ENCODE peak calls at places on chromosome 1, in four cellular contexts. A is H1, I is K562, B is HepG2. R is an unnamed sample.

GRCh38 chr1:226482196-226482595 is 66.4 kb upstream of the STUM start:
- DNase-seq in A (no peak), I (no peak), B (no peak), R (no peak)

GRCh38 chr1:210292276-210292851 is 36.3 kb upstream of the HHAT start:
- DNase-seq in A (no peak), I (peak), B (no peak), R (peak)

GRCh38 chr1:202568466-202569196 is 141.6 kb downstream of the SYT2 start:
- DNase-seq in A (no peak), I (no peak), B (no peak), R (no peak)

GRCh38 chr1:208179303-208179702 is 64.9 kb downstream of the PLXNA2 start:
- DNase-seq in A (no peak), I (peak), B (no peak), R (no peak)

GRCh38 chr1:187943606-187944403 is 1115.1 kb downstream of the PLA2G4A start:
- DNase-seq in A (no peak), I (no peak), B (no peak), R (no peak)

GRCh38 chr1:109275706-109276345 is 7.1 kb downstream of the PSRC1 start:
- DNase-seq in A (no peak), I (peak), B (peak), R (no peak)

GRCh38 chr1:245871881-245872280 is 635.2 kb downstream of the SMYD3 start:
- DNase-seq in A (no peak), I (no peak), B (no peak), R (no peak)

GRCh38 chr1:110460253-110461220 is 9.6 kb downstream of the PROK1 start:
- DNase-seq in A (no peak), I (peak), B (peak), R (peak)

GRCh38 chr1:15685820-15686219 is 1.7 kb downstream of the PLEKHM2 start:
- DNase-seq in A (no peak), I (no peak), B (no peak), R (no peak)

GRCh38 chr1:235624751-235625192 is 24.8 kb downstream of the GNG4 start:
- DNase-seq in A (no peak), I (no peak), B (no peak), R (no peak)

GRCh38 chr1:27298632-27299384 is 23.2 kb upstream of the TMEM222 start:
- DNase-seq in A (no peak), I (no peak), B (no peak), R (no peak)

GRCh38 chr1:85359874-85360708 is 83.7 kb upstream of the BCL10 start:
- DNase-seq in A (no peak), I (no peak), B (no peak), R (no peak)

GRCh38 chr1:42822833-42823392 is 5.7 kb upstream of the SVBP start:
- DNase-seq in A (no peak), I (no peak), B (no peak), R (no peak)

GRCh38 chr1:54784066-54784465 is 17.1 kb downstream of the TTC22 start:
- DNase-seq in A (no peak), I (no peak), B (no peak), R (no peak)

GRCh38 chr1:242427519-242427918 is 97.0 kb downstream of the PLD5 start:
- DNase-seq in A (no peak), I (no peak), B (no peak), R (no peak)

GRCh38 chr1:61639218-61639617 is 85.7 kb downstream of the TM2D1 start:
- DNase-seq in A (no peak), I (no peak), B (no peak), R (no peak)

GRCh38 chr1:45065083-45065482 is 53.0 kb downstream of the UROD start:
- DNase-seq in A (no peak), I (no peak), B (peak), R (no peak)

GRCh38 chr1:216587715-216588114 is 135.5 kb downstream of the ESRRG start:
- DNase-seq in A (no peak), I (no peak), B (no peak), R (no peak)

GRCh38 chr1:28067523-28068090 is 20.8 kb downstream of the EYA3 start:
- DNase-seq in A (no peak), I (no peak), B (no peak), R (no peak)

GRCh38 chr1:246725191-246725590 is 982 bp downstream of the SCCPDH start:
- DNase-seq in A (no peak), I (no peak), B (no peak), R (peak)

DNA sequence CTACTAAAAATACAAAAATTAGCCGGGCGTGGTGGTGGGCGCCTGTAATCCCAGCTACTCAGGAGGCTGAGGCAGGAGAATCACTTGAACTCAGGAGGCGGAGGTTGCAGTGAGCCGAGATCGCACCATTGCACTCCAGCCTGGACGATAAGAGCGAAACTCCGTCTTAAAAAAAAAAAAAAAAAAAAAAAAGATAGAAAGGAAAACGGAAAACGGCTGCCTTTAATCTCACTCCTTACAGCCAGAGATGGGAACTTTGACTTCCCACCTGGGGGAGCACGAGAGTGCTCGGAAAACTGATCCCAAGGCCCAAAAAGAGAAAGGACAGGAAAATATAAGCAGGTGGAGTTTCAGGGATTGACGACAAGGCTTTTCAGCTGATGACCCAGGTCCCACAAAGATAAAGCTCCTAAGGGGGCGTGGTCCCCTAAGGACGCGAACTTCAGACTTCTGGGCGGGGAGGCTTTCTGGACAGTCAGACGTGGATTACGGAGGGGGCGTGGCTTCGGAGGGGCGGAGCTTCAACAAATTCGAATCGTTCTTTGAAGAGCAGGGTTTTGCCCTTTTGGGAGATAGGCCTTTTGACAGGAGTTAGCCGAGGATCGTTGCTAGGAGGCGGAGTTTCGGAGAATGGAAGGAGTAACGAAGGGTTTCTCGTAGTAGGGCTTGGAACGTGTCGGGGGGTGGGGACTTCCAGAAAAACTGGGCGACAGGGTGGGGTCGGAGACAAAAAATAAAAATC is 966 bp upstream of the CKS1B start:
- DNase-seq in A (peak), I (peak), B (peak), R (peak)
- TF ChIP-seq EP300 in A (no peak), I (peak), B (no peak), R (no peak)

GRCh38 chr1:220914283-220915116 is 35.3 kb downstream of the HLX start:
- DNase-seq in A (no peak), I (no peak), B (no peak), R (no peak)

GRCh38 chr1:220906561-220907334 is 27.5 kb downstream of the HLX start:
- DNase-seq in A (no peak), I (no peak), B (no peak), R (peak)

GRCh38 chr1:220905650-220906560 is 26.7 kb downstream of the HLX start:
- DNase-seq in A (no peak), I (no peak), B (peak), R (peak)

GRCh38 chr1:220908757-220909156 is 29.5 kb downstream of the HLX start:
- DNase-seq in A (no peak), I (no peak), B (no peak), R (peak)

GRCh38 chr1:220910021-220910420 is 30.8 kb downstream of the HLX start:
- DNase-seq in A (no peak), I (no peak), B (no peak), R (no peak)
- TF ChIP-seq USF2 in A (no peak), I (no peak), B (no peak), R (no peak)

DNA sequence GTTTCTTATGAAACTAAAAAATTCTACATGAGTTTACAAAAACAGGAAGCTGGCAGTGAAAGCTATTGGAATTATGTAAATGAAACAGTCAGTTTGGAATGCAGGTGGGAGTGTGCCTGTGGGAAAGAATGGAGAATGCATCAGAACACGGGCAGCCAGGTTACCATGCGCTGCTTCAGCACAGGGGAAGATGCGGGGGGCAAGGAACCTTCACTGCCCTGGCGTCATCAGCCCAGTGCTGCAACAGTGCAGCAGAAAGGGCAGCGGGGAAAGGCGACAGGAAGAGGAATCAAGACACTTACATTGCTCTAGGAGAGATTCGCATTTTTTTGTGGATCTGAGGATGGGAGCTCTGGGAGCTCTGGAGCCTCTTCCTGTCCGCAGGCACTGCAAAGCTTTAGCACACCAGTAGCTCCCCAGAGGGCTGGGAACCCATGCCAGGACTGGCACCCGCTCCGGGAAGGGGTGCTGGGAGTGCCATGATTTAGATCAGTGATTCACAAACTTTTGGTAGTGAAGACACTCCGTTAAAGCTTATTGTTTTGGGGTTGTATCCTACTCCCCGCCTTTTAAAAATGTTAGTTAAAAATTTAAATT is 64.1 kb upstream of the WDR26 start:
- DNase-seq in A (peak), I (no peak), B (no peak), R (no peak)
- TF ChIP-seq RNF2 in A (no peak), I (no peak), B (no peak), R (no peak)

GRCh38 chr1:117425050-117425734 is 57.9 kb downstream of the MAN1A2 start:
- DNase-seq in A (no peak), I (no peak), B (no peak), R (no peak)
- TF ChIP-seq EP300 in A (no peak), I (no peak), B (no peak), R (no peak)

GRCh38 chr1:116322752-116323405 is 50.2 kb upstream of the ATP1A1 start:
- DNase-seq in A (no peak), I (no peak), B (no peak), R (no peak)
- TF ChIP-seq USF2 in A (no peak), I (no peak), B (no peak), R (no peak)

GRCh38 chr1:36380782-36381181 is 4.9 kb downstream of the STK40 start:
- DNase-seq in A (no peak), I (no peak), B (no peak), R (no peak)

GRCh38 chr1:36382231-36382630 is 3.5 kb downstream of the STK40 start:
- DNase-seq in A (no peak), I (no peak), B (no peak), R (no peak)

GRCh38 chr1:36377776-36378175 is 7.9 kb downstream of the STK40 start:
- DNase-seq in A (no peak), I (no peak), B (no peak), R (no peak)

GRCh38 chr1:36381405-36381804 is 4.3 kb downstream of the STK40 start:
- DNase-seq in A (no peak), I (no peak), B (no peak), R (no peak)

GRCh38 chr1:36380003-36380631 is 5.6 kb downstream of the STK40 start:
- DNase-seq in A (no peak), I (no peak), B (peak), R (no peak)
- TF ChIP-seq RNF2 in A (no peak), I (no peak), B (no peak), R (no peak)